ENCODE peak calls at places on chromosomes 1 and 21, in ten cellular contexts. M is GM03348; R is CD4-positive, alpha-beta T cell; N is occipital lobe; Q is Right ventricle myocardium superior; T is T47D; V is mammary epithelial cell; J is H54; I is stimulated activated CD4-positive, alpha-beta T cell treated with anti-CD3 and anti-CD28 coated beads, Interleukin-4, amount 100 ng/mL, for 48 hours; W is brain microvascular endothelial cell. A is an unnamed sample.

GRCh38 chr1:12138196-12139183 is 28.3 kb upstream of the TNFRSF1B start:
- DNase-seq in M (peak), R (no peak), N (no peak), Q (no peak), T (no peak), V (no peak), J (no peak), I (no peak), W (no peak), A (no peak)

GRCh38 chr1:18989956-18990355 is 33.5 kb upstream of the IFFO2 start:
- DNase-seq in M (no peak), R (no peak), N (no peak), Q (no peak), T (no peak), V (no peak), J (no peak), I (no peak), W (no peak), A (no peak)

GRCh38 chr1:97680894-97681293 is 239.9 kb downstream of the DPYD start:
- DNase-seq in M (no peak), R (no peak), N (no peak), Q (no peak), T (no peak), V (no peak), J (no peak), I (no peak), W (no peak), A (peak)

GRCh38 chr1:1358433-1359201 is at the start of gene MXRA8:
- DNase-seq in M (peak), R (no peak), N (no peak), Q (peak), T (peak), V (no peak), J (no peak), I (no peak), W (peak), A (no peak)

GRCh38 chr1:8152731-8153702 is 126.9 kb upstream of the ERRFI1 start:
- DNase-seq in M (no peak), R (peak), N (no peak), Q (no peak), T (no peak), V (no peak), J (no peak), I (peak), W (no peak), A (no peak)

GRCh38 chr1:36484099-36484498 is 1.4 kb upstream of the CSF3R start:
- DNase-seq in M (no peak), R (no peak), N (no peak), Q (no peak), T (no peak), V (no peak), J (no peak), I (no peak), W (no peak), A (no peak)

GRCh38 chr1:20964540-20965484 is 177.7 kb upstream of the HP1BP3 start:
- DNase-seq in M (no peak), R (no peak), N (no peak), Q (no peak), T (peak), V (no peak), J (no peak), I (no peak), W (no peak), A (no peak)

GRCh38 chr1:161166669-161167548 is 683 bp downstream of the PPOX start:
- DNase-seq in M (peak), R (no peak), N (no peak), Q (no peak), T (no peak), V (no peak), J (no peak), I (no peak), W (no peak), A (peak)

GRCh38 chr1:210223174-210223904 is 9.3 kb upstream of the SERTAD4 start:
- DNase-seq in M (peak), R (no peak), N (no peak), Q (no peak), T (no peak), V (no peak), J (no peak), I (no peak), W (no peak), A (peak)

GRCh38 chr21:45266518-45267389 is 20.9 kb downstream of the POFUT2 start:
- DNase-seq in M (no peak), R (peak), N (no peak), Q (peak), T (no peak), V (no peak), J (no peak), I (peak), W (peak), A (no peak)

GRCh38 chr1:117240547-117240946 is 29.8 kb upstream of the VTCN1 start:
- DNase-seq in M (no peak), R (no peak), N (no peak), Q (no peak), T (no peak), V (no peak), J (no peak), I (no peak), W (no peak), A (no peak)

A was measured in NCI-H2227 treated with DMSO at 0.1 percent for 48 hours.